ENCODE peak calls at places on chromosomes 1 and 21, in ten cellular contexts. R is HepG2; C is tibial nerve; Y is CD8-positive, alpha-beta T cell; K is heart left ventricle; B is Panc1; A is pancreas; P is HAP-1; G is lower lobe of right lung; E is DND-41. Z is an unnamed sample. For H3K27me3, H3K4me1 and H3K36me3, the result is how much of the 10 kb centered on the place peaks cover.

GRCh38 chr1:212512731-212513559 is 80.2 kb downstream of the NENF start:
- DNase-seq in R (no peak), C (no peak), Y (no peak), K (no peak), B (no peak), A (peak), P (no peak), G (no peak), E (no peak), Z (no peak)

GRCh38 chr1:151612506-151613274 is 840 bp downstream of the SNX27 start:
- DNase-seq in R (no peak), C (no peak), Y (no peak), K (peak), B (no peak), A (peak), P (no peak), G (peak), E (peak), Z (no peak)

GRCh38 chr1:6385673-6386191 is 7.8 kb downstream of the ACOT7 start:
- DNase-seq in R (no peak), C (no peak), Y (no peak), K (peak), B (peak), A (no peak), P (no peak), G (peak), E (no peak), Z (no peak)

GRCh38 chr1:83571536-83571935 is 427.4 kb downstream of the TTLL7 start:
- DNase-seq in R (no peak), C (no peak), Y (no peak), K (no peak), B (no peak), A (no peak), P (no peak), G (no peak), E (no peak), Z (no peak)

GRCh38 chr21:33908760-33909159 is 6.8 kb downstream of the ATP5PO start:
- DNase-seq in R (no peak), C (no peak), Y (no peak), K (no peak), B (no peak), A (no peak), P (no peak), G (no peak), E (no peak), Z (no peak)

GRCh38 chr1:48043524-48043923 is 46.3 kb upstream of the TRABD2B start:
- DNase-seq in R (no peak), C (no peak), Y (no peak), K (no peak), B (no peak), A (no peak), P (no peak), G (no peak), E (no peak), Z (peak)

GRCh38 chr1:156706647-156707008 is 1.2 kb upstream of the CRABP2 start:
- DNase-seq in R (no peak), C (peak), Y (no peak), K (peak), B (no peak), A (peak), P (peak), G (peak), E (peak), Z (no peak)

GRCh38 chr1:60503216-60503615 is 429.6 kb upstream of the C1orf87 start:
- DNase-seq in R (no peak), C (no peak), Y (no peak), K (no peak), B (no peak), A (no peak), P (no peak), G (no peak), E (no peak), Z (no peak)

GRCh38 chr21:25515484-25516405 is 91.5 kb downstream of the MRPL39 start:
- DNase-seq in R (no peak), C (no peak), Y (no peak), K (no peak), B (no peak), A (no peak), P (no peak), G (no peak), E (no peak), Z (no peak)

GRCh38 chr1:235415008-235415904 is 48.0 kb downstream of the TBCE start:
- DNase-seq in R (peak), C (peak), Y (peak), K (peak), B (no peak), A (peak), P (peak), G (peak), E (peak), Z (peak)

GRCh38 chr1:147072371-147073061 is 99.8 kb downstream of the PRKAB2 start:
- DNase-seq in R (no peak), C (no peak), Y (no peak), K (no peak), B (no peak), A (peak), P (no peak), G (no peak), E (no peak), Z (no peak)

GRCh38 chr1:6526316-6526715 is 28.0 kb downstream of the NOL9 start:
- DNase-seq in R (no peak), C (no peak), Y (no peak), K (no peak), B (no peak), A (no peak), P (no peak), G (peak), E (no peak), Z (no peak)

GRCh38 chr21:19076031-19076430 is 672.4 kb upstream of the TMPRSS15 start:
- DNase-seq in R (no peak), C (no peak), Y (no peak), K (no peak), B (no peak), A (no peak), P (peak), G (no peak), E (no peak), Z (no peak)

GRCh38 chr1:154344977-154345837 is 19.9 kb downstream of the ATP8B2 start:
- DNase-seq in R (peak), C (no peak), Y (peak), K (no peak), B (no peak), A (peak), P (peak), G (peak), E (peak), Z (peak)

GRCh38 chr1:233972951-233973635 is 68.6 kb downstream of the SLC35F3 start:
- DNase-seq in R (no peak), C (no peak), Y (no peak), K (no peak), B (peak), A (no peak), P (no peak), G (no peak), E (no peak), Z (no peak)

GRCh38 chr1:35447278-35447677 is 109.9 kb downstream of the KIAA0319L start:
- DNase-seq in R (no peak), C (no peak), Y (no peak), K (no peak), B (no peak), A (no peak), P (no peak), G (no peak), E (no peak), Z (no peak)

GRCh38 chr1:227369102-227369760 is 50.9 kb upstream of the CDC42BPA start:
- DNase-seq in R (no peak), C (no peak), Y (no peak), K (no peak), B (no peak), A (no peak), P (no peak), G (no peak), E (no peak), Z (no peak)

GRCh38 chr1:86765073-86765472 is 60.7 kb downstream of the SH3GLB1 start:
- DNase-seq in R (no peak), C (no peak), Y (no peak), K (no peak), B (no peak), A (no peak), P (no peak), G (no peak), E (no peak), Z (no peak)

GRCh38 chr1:224540535-224540934 is 75.6 kb upstream of the CNIH3 start:
- DNase-seq in R (no peak), C (no peak), Y (no peak), K (no peak), B (no peak), A (no peak), P (no peak), G (no peak), E (no peak), Z (no peak)

GRCh38 chr1:106978477-106979322 is 77.8 kb upstream of the PRMT6 start:
- DNase-seq in R (no peak), C (no peak), Y (no peak), K (no peak), B (no peak), A (no peak), P (no peak), G (no peak), E (no peak), Z (no peak)

GRCh38 chr21:17802568-17802967 is 16.6 kb downstream of the C21orf91 start:
- DNase-seq in R (no peak), C (no peak), Y (no peak), K (no peak), B (no peak), A (no peak), P (no peak), G (no peak), E (no peak), Z (no peak)

GRCh38 chr21:15355066-15355465 is 290.3 kb upstream of the NRIP1 start:
- DNase-seq in R (no peak), C (no peak), Y (no peak), K (no peak), B (no peak), A (no peak), P (no peak), G (no peak), E (no peak), Z (no peak)

GRCh38 chr1:77347646-77348045 is 65.8 kb downstream of the AK5 start:
- DNase-seq in R (peak), C (no peak), Y (no peak), K (no peak), B (peak), A (no peak), P (no peak), G (no peak), E (no peak), Z (no peak)

GRCh38 chr1:243499248-243499647 is 243.4 kb downstream of the SDCCAG8 start:
- DNase-seq in R (no peak), C (no peak), Y (no peak), K (no peak), B (no peak), A (no peak), P (no peak), G (no peak), E (no peak), Z (no peak)

GRCh38 chr21:43333301-43334062 is 93.4 kb downstream of the SIK1 start:
- DNase-seq in R (peak), C (no peak), Y (no peak), K (peak), B (no peak), A (peak), P (peak), G (peak), E (no peak), Z (no peak)

GRCh38 chr21:37532868-37533780 is 166.6 kb downstream of the DYRK1A start:
- DNase-seq in R (no peak), C (no peak), Y (no peak), K (peak), B (peak), A (peak), P (no peak), G (no peak), E (no peak), Z (peak)

GRCh38 chr1:2106681-2107405 is 56.6 kb downstream of the PRKCZ start:
- DNase-seq in R (no peak), C (no peak), Y (no peak), K (peak), B (no peak), A (peak), P (no peak), G (peak), E (no peak), Z (no peak)

GRCh38 chr1:107323765-107324164 is 182.9 kb downstream of the NTNG1 start:
- DNase-seq in R (no peak), C (no peak), Y (no peak), K (no peak), B (no peak), A (no peak), P (no peak), G (no peak), E (no peak), Z (no peak)

GRCh38 chr21:42079939-42080787 is 9.0 kb downstream of the UMODL1 start:
- DNase-seq in R (no peak), C (no peak), Y (no peak), K (no peak), B (no peak), A (no peak), P (no peak), G (no peak), E (no peak), Z (no peak)

GRCh38 chr1:243718893-243719292 is 131.2 kb downstream of the AKT3 start:
- DNase-seq in R (no peak), C (no peak), Y (no peak), K (no peak), B (no peak), A (no peak), P (peak), G (no peak), E (no peak), Z (no peak)

GRCh38 chr1:162421258-162422194 is 9.6 kb upstream of the SH2D1B start:
- DNase-seq in R (no peak), C (no peak), Y (no peak), K (no peak), B (no peak), A (no peak), P (no peak), G (no peak), E (no peak), Z (peak)

DNA sequence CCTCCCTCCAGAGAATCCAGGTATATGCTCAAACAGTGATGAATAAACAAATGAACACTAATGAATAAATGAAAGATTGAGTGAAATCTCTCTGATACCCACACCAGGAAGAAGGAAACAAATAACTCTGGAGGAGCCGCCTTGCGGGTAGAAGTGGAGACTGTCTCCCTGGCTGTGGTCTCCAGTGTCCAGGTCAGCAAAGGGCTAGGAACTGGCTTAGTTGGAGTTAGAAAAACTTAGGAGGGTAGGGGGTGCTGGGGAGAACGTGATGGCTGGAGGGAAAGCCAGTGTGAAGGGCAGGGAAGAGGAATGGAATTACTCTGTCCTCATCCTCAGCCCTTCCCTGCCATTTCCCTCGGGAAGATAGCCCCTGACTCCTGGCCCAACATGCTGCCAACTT is 537 bp downstream of the RHBDL2 start:
- DNase-seq in R (no peak), C (no peak), Y (no peak), K (no peak), B (no peak), A (no peak), P (no peak), G (no peak), E (no peak), Z (no peak)
- H3K27me3 ChIP-seq in R (under half), C (under half), Y (under half), K (under half), B (under half), A (under half), P (under half), G (under half), E (under half), Z (under half)

DNA sequence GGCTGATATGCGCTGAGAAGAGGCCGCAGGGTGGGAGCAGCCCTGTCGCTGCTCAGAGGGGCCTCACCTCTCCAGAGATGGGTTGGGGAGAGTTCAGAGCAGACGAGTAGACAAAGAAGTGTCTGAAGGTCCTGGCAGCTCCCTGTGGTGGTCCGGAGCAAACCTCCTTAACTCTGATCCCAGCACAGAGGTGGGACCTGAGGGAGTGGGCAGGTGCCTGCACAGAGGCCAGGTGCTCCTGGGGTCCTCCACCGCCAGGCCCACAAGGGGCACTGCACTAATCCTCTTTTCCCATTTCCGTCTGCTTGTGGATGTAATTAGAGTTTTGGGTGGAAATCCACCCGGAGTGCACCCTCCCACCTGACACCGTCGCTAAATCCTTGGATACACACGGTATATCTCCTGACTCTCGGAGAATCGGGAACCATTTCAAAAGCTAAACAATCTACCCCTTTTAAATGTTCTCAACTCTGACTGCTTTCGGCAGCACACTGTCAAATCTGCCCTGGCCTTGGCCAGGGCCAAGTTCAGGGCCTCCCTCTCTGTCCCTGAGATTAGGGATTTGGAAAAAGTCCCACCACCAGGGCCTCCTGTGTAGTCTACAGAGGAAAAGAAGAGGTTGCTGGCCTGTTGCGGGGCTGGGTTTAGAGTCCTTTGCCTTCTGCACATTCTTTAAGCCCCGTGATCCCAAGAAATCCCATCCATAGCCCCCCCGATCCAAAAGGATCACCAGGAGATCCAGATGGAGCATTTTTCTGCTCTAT is 22.4 kb downstream of the CASZ1 start:
- DNase-seq in R (no peak), C (no peak), Y (no peak), K (no peak), B (no peak), A (no peak), P (no peak), G (peak), E (no peak), Z (no peak)
- H3K4me1 ChIP-seq in R (under half), C (under half), Y (under half), K (under half), B (under half), A (under half), P (under half), G (under half), E (under half), Z (under half)

GRCh38 chr1:21685944-21686678 is 17.0 kb upstream of the RAP1GAP start:
- DNase-seq in R (no peak), C (no peak), Y (no peak), K (no peak), B (no peak), A (no peak), P (no peak), G (no peak), E (no peak), Z (no peak)
- H3K36me3 ChIP-seq in R (under half), C (half or more), Y (under half), K (under half), B (under half), A (under half), P (under half), G (half or more), E (half or more), Z (under half)

DNA sequence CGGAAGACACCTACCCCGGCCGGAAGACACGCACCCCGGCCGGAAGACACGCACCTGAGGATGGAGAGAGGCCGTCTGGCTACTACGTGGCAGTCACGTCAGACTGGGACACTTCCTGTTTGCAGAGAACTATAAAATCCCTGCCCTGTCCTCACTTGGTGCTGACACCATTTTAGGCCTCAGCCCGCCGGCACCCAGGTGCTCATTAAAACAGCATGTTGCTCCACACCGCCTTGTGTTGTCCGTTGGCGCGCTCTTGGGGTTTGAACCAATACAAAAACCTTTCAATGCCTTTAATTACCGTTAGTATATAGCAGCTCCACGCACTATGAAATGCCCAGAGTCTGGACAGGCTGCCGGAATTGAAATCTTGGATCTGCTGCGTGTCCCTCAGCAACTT is 34.7 kb downstream of the VN1R5 start:
- DNase-seq in R (no peak), C (no peak), Y (no peak), K (no peak), B (no peak), A (no peak), P (no peak), G (no peak), E (no peak), Z (no peak)
- H3K27me3 ChIP-seq in R (under half), C (under half), Y (under half), K (under half), B (under half), A (under half), P (under half), G (under half), E (under half), Z (under half)

DNA sequence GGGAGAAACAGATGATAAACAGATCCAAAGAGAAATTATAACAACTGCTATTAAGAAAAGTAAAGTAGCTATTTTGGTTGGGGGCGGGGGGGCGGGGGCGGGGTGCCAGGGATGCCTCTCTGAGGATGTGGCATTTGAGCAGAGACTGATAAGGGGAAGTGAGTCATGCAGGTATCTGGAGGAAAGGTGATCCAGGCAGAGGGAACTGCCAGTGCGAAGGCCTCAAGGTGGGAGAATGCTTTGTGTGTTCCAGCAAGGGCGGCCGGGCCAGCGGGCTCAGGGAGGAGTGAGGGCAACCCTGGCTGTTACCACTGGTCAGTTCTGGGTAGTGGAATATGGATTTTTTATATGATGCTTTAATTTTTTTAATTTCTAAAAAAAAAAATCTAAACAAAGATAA is 7.0 kb upstream of the TNFRSF1B start:
- DNase-seq in R (no peak), C (no peak), Y (no peak), K (no peak), B (no peak), A (no peak), P (no peak), G (no peak), E (no peak), Z (peak)
- H3K4me1 ChIP-seq in R (under half), C (under half), Y (half or more), K (under half), B (under half), A (under half), P (under half), G (half or more), E (under half), Z (under half)

DNA sequence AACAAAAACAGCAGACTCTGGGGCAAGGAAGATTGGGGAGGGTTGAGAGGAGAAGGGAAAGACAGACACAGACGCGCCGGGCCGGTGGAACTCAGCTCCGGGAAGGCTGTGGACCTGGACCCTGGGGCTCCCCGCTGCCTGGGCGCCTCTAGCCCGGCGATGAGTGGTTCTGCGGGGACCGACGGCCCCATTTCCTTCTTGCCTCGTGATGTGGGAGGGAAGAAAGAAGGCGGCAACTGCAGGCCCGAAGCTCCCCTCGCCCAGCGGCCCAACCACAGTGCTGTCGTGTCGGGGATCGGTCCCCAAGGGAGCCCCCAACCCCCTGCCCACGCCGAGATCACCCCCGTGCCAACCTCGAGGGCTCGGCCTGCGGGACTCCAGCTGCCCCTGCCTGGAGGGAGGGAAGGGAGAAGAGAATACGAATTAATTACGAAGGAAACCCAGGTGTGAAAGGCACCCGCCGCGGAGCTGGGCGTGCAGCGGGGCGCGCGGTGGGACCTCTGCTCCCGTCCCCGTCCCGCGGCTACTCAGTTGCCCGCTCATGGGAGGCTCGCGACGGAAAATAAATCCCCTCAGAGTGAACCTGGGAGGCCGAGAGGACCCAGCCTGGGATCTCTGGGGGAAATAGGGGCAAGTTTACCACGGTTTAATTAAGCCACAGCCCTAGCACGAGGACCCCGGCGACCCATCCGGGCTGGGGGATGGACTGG is 7.4 kb downstream of the FOXD3 start:
- DNase-seq in R (no peak), C (no peak), Y (no peak), K (no peak), B (no peak), A (no peak), P (no peak), G (no peak), E (no peak), Z (no peak)
- H3K36me3 ChIP-seq in R (under half), C (under half), Y (under half), K (under half), B (under half), A (under half), P (under half), G (under half), E (under half), Z (under half)